ENCODE peak calls at places on chromosome 16, in four cellular contexts. C is H1, P is HCT116, B is K562. H is an unnamed sample.

GRCh38 chr16:81873221-81873620 is 94.1 kb downstream of the PLCG2 start:
- DNase-seq in C (no peak), P (no peak), B (no peak), H (no peak)

GRCh38 chr16:84120023-84120422 is 3.3 kb upstream of the MBTPS1 start:
- DNase-seq in C (no peak), P (no peak), B (no peak), H (no peak)

GRCh38 chr16:24721830-24722238 is 7.6 kb upstream of the TNRC6A start:
- DNase-seq in C (no peak), P (no peak), B (no peak), H (no peak)

GRCh38 chr16:19093631-19094541 is 19.9 kb upstream of the ITPRIPL2 start:
- DNase-seq in C (no peak), P (no peak), B (no peak), H (no peak)

GRCh38 chr16:57092786-57093301 is 461 bp downstream of the CPNE2 start:
- DNase-seq in C (no peak), P (no peak), B (peak), H (no peak)

GRCh38 chr16:20326336-20326735 is 977 bp downstream of the GP2 start:
- DNase-seq in C (no peak), P (no peak), B (no peak), H (no peak)

GRCh38 chr16:58222532-58223316 is 24.8 kb upstream of the CSNK2A2 start:
- DNase-seq in C (no peak), P (peak), B (peak), H (no peak)

GRCh38 chr16:79163666-79164377 is 436.7 kb downstream of the MAF start:
- DNase-seq in C (no peak), P (no peak), B (no peak), H (no peak)

GRCh38 chr16:35687781-35688180 is 2228.4 kb downstream of the TP53TG3F start:
- DNase-seq in C (no peak), P (no peak), B (no peak), H (no peak)

GRCh38 chr16:19694989-19695388 is 23.0 kb downstream of the KNOP1 start:
- DNase-seq in C (no peak), P (no peak), B (no peak), H (no peak)

GRCh38 chr16:75860654-75861053 is 134.4 kb upstream of the CPHXL start:
- DNase-seq in C (no peak), P (no peak), B (no peak), H (no peak)

GRCh38 chr16:49140618-49141017 is 141.0 kb downstream of the CBLN1 start:
- DNase-seq in C (no peak), P (no peak), B (no peak), H (no peak)

GRCh38 chr16:68447721-68448359 is 468 bp downstream of the SMPD3 start:
- DNase-seq in C (no peak), P (no peak), B (no peak), H (no peak)

GRCh38 chr16:47925811-47926460 is 229.9 kb downstream of the ABCC12 start:
- DNase-seq in C (no peak), P (no peak), B (no peak), H (no peak)

GRCh38 chr16:2280461-2280860 is 12.5 kb upstream of the RNPS1 start:
- DNase-seq in C (no peak), P (no peak), B (no peak), H (no peak)

GRCh38 chr16:49342336-49343265 is 31.0 kb upstream of the C16orf78 start:
- DNase-seq in C (no peak), P (no peak), B (no peak), H (no peak)

GRCh38 chr16:2745961-2746360 is 6.5 kb upstream of the SRRM2 start:
- DNase-seq in C (no peak), P (no peak), B (no peak), H (no peak)

GRCh38 chr16:54027126-54027922 is 259.3 kb downstream of the IRX3 start:
- DNase-seq in C (no peak), P (no peak), B (no peak), H (no peak)

GRCh38 chr16:17375388-17376304 is 95.1 kb downstream of the XYLT1 start:
- DNase-seq in C (no peak), P (no peak), B (no peak), H (no peak)

GRCh38 chr16:50467559-50467942 is 80.6 kb upstream of the NKD1 start:
- DNase-seq in C (no peak), P (no peak), B (no peak), H (no peak)
- TF ChIP-seq EZH2 in C (no peak), P (no peak), B (no peak), H (no peak)

DNA sequence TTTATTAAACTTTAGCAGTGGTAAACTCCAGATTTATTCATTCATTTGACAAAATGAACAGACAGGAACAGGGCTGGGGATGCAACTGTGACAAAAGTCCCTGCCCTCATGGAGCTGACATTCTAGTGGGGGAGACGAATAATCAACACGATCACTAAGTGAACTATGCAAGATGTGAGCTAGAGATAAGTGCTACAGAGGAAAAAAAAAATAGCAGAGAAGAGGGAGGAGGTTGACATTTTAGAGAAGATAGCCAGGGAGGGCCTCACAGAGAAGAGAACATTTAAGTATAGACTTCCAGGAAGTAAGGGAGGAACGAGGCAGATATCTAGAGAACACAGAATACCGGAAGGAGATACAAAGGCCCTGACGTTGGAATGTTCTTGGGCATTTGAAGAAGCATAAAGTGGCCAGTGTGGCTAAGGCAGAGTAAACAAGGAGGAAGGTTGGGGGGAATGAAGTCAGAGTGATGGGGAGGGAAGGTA is 17.9 kb upstream of the AP1G1 start:
- DNase-seq in C (no peak), P (no peak), B (no peak), H (no peak)
- TF ChIP-seq SIN3A in C (no peak), P (no peak), B (no peak), H (no peak)

GRCh38 chr16:15037745-15038144 is 18.1 kb downstream of the NTAN1 start:
- DNase-seq in C (no peak), P (no peak), B (peak), H (no peak)

GRCh38 chr16:15041260-15042011 is 14.4 kb downstream of the NTAN1 start:
- DNase-seq in C (no peak), P (no peak), B (peak), H (no peak)

GRCh38 chr16:15037003-15037402 is 18.9 kb downstream of the NTAN1 start:
- DNase-seq in C (no peak), P (no peak), B (no peak), H (no peak)

GRCh38 chr16:15035163-15035729 is 20.6 kb downstream of the NTAN1 start:
- DNase-seq in C (no peak), P (no peak), B (no peak), H (no peak)

DNA sequence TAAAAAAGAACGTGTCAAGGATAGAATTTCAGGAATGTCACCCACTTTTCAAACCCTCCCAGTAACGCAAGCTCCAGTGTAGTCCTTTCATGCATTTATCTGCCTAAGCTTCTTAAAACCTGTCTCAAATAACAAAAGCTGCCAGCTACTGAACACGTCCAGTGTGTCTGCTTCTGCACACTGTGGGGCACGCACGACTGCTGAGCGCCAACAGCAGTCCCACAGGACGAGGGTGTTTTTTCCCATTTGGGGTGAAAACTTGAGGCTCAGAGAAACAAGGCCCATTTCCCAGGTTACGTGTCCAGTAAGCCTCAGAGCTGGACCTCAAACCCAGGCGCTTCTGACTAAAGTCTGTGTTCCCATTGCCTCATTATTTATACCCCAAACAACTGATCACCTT is 17.2 kb downstream of the NTAN1 start:
- DNase-seq in C (no peak), P (no peak), B (no peak), H (no peak)
- TF ChIP-seq EZH2 in C (no peak), P (no peak), B (no peak), H (no peak)

GRCh38 chr16:4706871-4707270 is 13.5 kb downstream of the NUDT16L1 start:
- DNase-seq in C (no peak), P (no peak), B (no peak), H (no peak)
- TF ChIP-seq SIN3A in C (no peak), P (no peak), B (no peak), H (no peak)

GRCh38 chr16:27204232-27204915 is 1.0 kb downstream of the KDM8 start:
- DNase-seq in C (no peak), P (peak), B (no peak), H (no peak)

GRCh38 chr16:27199747-27200146 is 3.6 kb upstream of the KDM8 start:
- DNase-seq in C (no peak), P (no peak), B (no peak), H (peak)

GRCh38 chr16:27203429-27204231 is at the start of gene KDM8:
- DNase-seq in C (peak), P (peak), B (peak), H (peak)

GRCh38 chr16:27205436-27206065 is 2.2 kb downstream of the KDM8 start:
- DNase-seq in C (no peak), P (no peak), B (no peak), H (no peak)

GRCh38 chr16:27202923-27203428 is 350 bp upstream of the KDM8 start:
- DNase-seq in C (no peak), P (no peak), B (no peak), H (no peak)
- TF ChIP-seq EZH2 in C (no peak), P (no peak), B (no peak), H (no peak)

GRCh38 chr16:72468582-72468981 is 296.6 kb upstream of the PMFBP1 start:
- DNase-seq in C (no peak), P (no peak), B (no peak), H (no peak)

GRCh38 chr16:72464597-72465368 is 292.8 kb upstream of the PMFBP1 start:
- DNase-seq in C (no peak), P (no peak), B (no peak), H (no peak)

GRCh38 chr16:72469932-72470331 is 298.0 kb upstream of the PMFBP1 start:
- DNase-seq in C (no peak), P (no peak), B (no peak), H (no peak)

GRCh38 chr16:72464052-72464451 is 292.1 kb upstream of the PMFBP1 start:
- DNase-seq in C (no peak), P (no peak), B (no peak), H (no peak)

GRCh38 chr16:72467157-72467759 is 295.3 kb upstream of the PMFBP1 start:
- DNase-seq in C (no peak), P (peak), B (peak), H (no peak)
- TF ChIP-seq SIN3A in C (no peak), P (no peak), B (no peak), H (no peak)